ENCODE peak calls at places on chromosomes 1 and 21, in six cellular contexts. O is cardiac fibroblast; L is amniotic stem cell; N is stromal cell of bone marrow; J is NCI-H69; T is activated CD8-positive, alpha-beta memory T cell treated with anti-CD3 and anti-CD28 coated beads, Interleukin-2, amount 50 U/mL, for 4 hours. R is an unnamed sample.

GRCh38 chr1:7108251-7108650 is 323.0 kb downstream of the CAMTA1 start:
- DNase-seq in J (no peak), O (no peak), N (no peak), L (no peak), T (no peak), R (peak)

GRCh38 chr1:23100074-23100748 is 68.4 kb downstream of the LUZP1 start:
- DNase-seq in T (peak), N (peak), L (no peak), J (peak), O (peak), R (no peak)

GRCh38 chr21:45540601-45540970 is 1.7 kb downstream of the SLC19A1 start:
- DNase-seq in J (no peak), O (no peak), T (no peak), L (no peak), N (no peak), R (no peak)

GRCh38 chr1:51697160-51697559 is 80.3 kb downstream of the OSBPL9 start:
- DNase-seq in J (no peak), O (peak), N (no peak), L (no peak), T (no peak), R (no peak)

GRCh38 chr1:92485374-92486250 is 1.1 kb downstream of the GFI1 start:
- DNase-seq in N (no peak), T (peak), O (peak), J (peak), L (no peak), R (peak)

GRCh38 chr1:207024202-207025143 is 8.1 kb downstream of the C1orf116 start:
- DNase-seq in N (no peak), L (no peak), T (no peak), O (no peak), J (no peak), R (no peak)

GRCh38 chr1:85952460-85952859 is 204.1 kb downstream of the COL24A1 start:
- DNase-seq in N (no peak), O (no peak), T (no peak), L (no peak), J (peak), R (no peak)

GRCh38 chr1:174753131-174753530 is 246.6 kb upstream of the CACYBP start:
- DNase-seq in N (no peak), L (no peak), J (no peak), O (no peak), T (no peak), R (no peak)

GRCh38 chr1:202084791-202085681 is 37.7 kb upstream of the GPR37L1 start:
- DNase-seq in N (no peak), L (no peak), T (no peak), O (no peak), J (peak), R (no peak)

GRCh38 chr1:167293057-167293456 is 72.4 kb downstream of the POU2F1 start:
- DNase-seq in O (no peak), J (no peak), N (no peak), L (no peak), T (no peak), R (no peak)

GRCh38 chr1:117346206-117346928 is 20.9 kb upstream of the MAN1A2 start:
- DNase-seq in J (peak), T (no peak), N (no peak), O (peak), L (no peak), R (no peak)

GRCh38 chr1:30444850-30445249 is 278.5 kb downstream of the MATN1 start:
- DNase-seq in J (no peak), N (no peak), L (no peak), T (no peak), O (no peak), R (no peak)

GRCh38 chr1:198024782-198025181 is 107.6 kb downstream of the LHX9 start:
- DNase-seq in T (no peak), J (peak), O (peak), L (no peak), N (no peak), R (no peak)

GRCh38 chr1:71655604-71656003 is 574.8 kb upstream of the ZRANB2 start:
- DNase-seq in O (no peak), N (no peak), J (no peak), T (no peak), L (no peak), R (no peak)